ENCODE peak calls at places on chromosomes 4 and X, in four cellular contexts. C is adipocyte, E is heart left ventricle, I is HCT116. T is an unnamed sample.

GRCh38 chr4:183602444-183603102 is 56.4 kb downstream of the RWDD4 start:
- DNase-seq in C (peak; percentile 64), E (no peak), I (no peak), T (no peak)

GRCh38 chr4:3316146-3316545 is 23.3 kb downstream of the RGS12 start:
- DNase-seq in I (no peak), E (peak; percentile 5), C (no peak), T (no peak)

GRCh38 chr4:180721356-180721755 is 1521.8 kb upstream of the TENM3 start:
- DNase-seq in I (no peak), E (no peak), C (no peak), T (no peak)

GRCh38 chr4:169037491-169037890 is 27.4 kb upstream of the CBR4 start:
- DNase-seq in E (no peak), I (no peak), C (no peak), T (no peak)

GRCh38 chr4:75745192-75745591 is 20.8 kb downstream of the USO1 start:
- DNase-seq in E (no peak), C (peak; percentile 68), I (no peak), T (no peak)

GRCh38 chr4:21507439-21507838 is 441.1 kb downstream of the KCNIP4 start:
- DNase-seq in I (no peak), C (peak; percentile 24), E (no peak), T (peak; percentile 3)

GRCh38 chr4:24999392-25000104 is 31.2 kb downstream of the LGI2 start:
- DNase-seq in I (no peak), C (no peak), E (no peak), T (no peak)

GRCh38 chrX:152733261-152733975 is at the start of the genes CSAG1 and MAGEA12:
- DNase-seq in E (no peak), I (no peak), C (no peak), T (no peak)

GRCh38 chr4:41281038-41281634 is 24.4 kb downstream of the UCHL1 start:
- DNase-seq in C (peak; percentile 92), I (peak; percentile 82), E (peak; percentile 35), T (peak; percentile 78)

GRCh38 chr4:138910201-138910913 is 105.2 kb upstream of the NOCT start:
- DNase-seq in E (no peak), I (no peak), C (no peak), T (no peak)

GRCh38 chr4:7299908-7300710 is 107.8 kb downstream of the SORCS2 start:
- DNase-seq in C (no peak), E (no peak), I (no peak), T (no peak)

GRCh38 chr4:136637071-136637777 is 895.1 kb downstream of the PCDH18 start:
- DNase-seq in E (no peak), I (peak; percentile 15), C (peak; percentile 24), T (peak; percentile 7)

GRCh38 chr4:2900701-2901100 is 57.1 kb downstream of the ADD1 start:
- DNase-seq in E (no peak), C (no peak), I (no peak), T (no peak)

GRCh38 chr4:105965183-105965800 is 70.0 kb downstream of the NPNT start:
- DNase-seq in I (no peak), C (no peak), E (no peak), T (no peak)

GRCh38 chrX:78643106-78643505 is 16.0 kb downstream of the RTL3 start:
- DNase-seq in E (no peak), I (no peak), C (no peak), T (no peak)

GRCh38 chrX:102858826-102859627 is 78.0 kb upstream of the RAB40AL start:
- DNase-seq in E (no peak), I (no peak), C (no peak), T (no peak)

GRCh38 chr4:144461906-144462305 is 184.1 kb upstream of the HHIP start:
- DNase-seq in E (no peak), C (no peak), I (no peak), T (no peak)

GRCh38 chrX:129833153-129834004 is 10.3 kb downstream of the ZDHHC9 start:
- DNase-seq in I (no peak), C (peak; percentile 60), E (no peak), T (no peak)

GRCh38 chr4:144709793-144710525 is 64.0 kb downstream of the HHIP start:
- DNase-seq in E (no peak), C (no peak), I (peak; percentile 81), T (peak; percentile 54)

GRCh38 chr4:128571747-128572146 is 237.8 kb upstream of the JADE1 start:
- DNase-seq in I (peak; percentile 13), E (peak; percentile 27), C (peak; percentile 90), T (peak; percentile 48)

GRCh38 chr4:41652971-41653370 is 95.6 kb downstream of the PHOX2B start:
- DNase-seq in E (no peak), C (no peak), I (no peak), T (no peak)

GRCh38 chrX:85004255-85004654 is 578 bp downstream of the APOOL start:
- DNase-seq in C (peak; percentile 30), I (no peak), E (no peak), T (peak; percentile 2)

GRCh38 chr4:99642725-99643489 is 14.7 kb downstream of the C4orf54 start:
- DNase-seq in E (peak; percentile 75), I (no peak), C (no peak), T (no peak)

GRCh38 chr4:74794341-74794801 is at the start of gene BTC:
- DNase-seq in I (peak; percentile 43), C (peak; percentile 54), E (peak; percentile 23), T (peak; percentile 78)

GRCh38 chr4:164700471-164700870 is 53.5 kb upstream of the SMIM31 start:
- DNase-seq in E (no peak), I (peak; percentile 56), C (no peak), T (no peak)

GRCh38 chr4:123419885-123420743 is 23.5 kb downstream of the SPRY1 start:
- DNase-seq in E (no peak), C (no peak), I (no peak), T (no peak)

GRCh38 chr4:4430492-4431195 is 43.7 kb downstream of the NSG1 start:
- DNase-seq in I (peak; percentile 39), C (peak; percentile 67), E (peak; percentile 6), T (peak; percentile 46)

GRCh38 chr4:138392751-138393308 is 150.7 kb upstream of the SLC7A11 start:
- DNase-seq in E (no peak), C (no peak), I (no peak), T (no peak)

GRCh38 chr4:5921074-5921473 is 28.2 kb upstream of the CRMP1 start:
- DNase-seq in E (no peak), C (no peak), I (no peak), T (no peak)

GRCh38 chrX:11890843-11891514 is 132.9 kb downstream of the MSL3 start:
- DNase-seq in I (no peak), E (peak; percentile 19), C (no peak), T (no peak)

GRCh38 chr4:88725143-88725542 is 27.5 kb upstream of the NAP1L5 start:
- DNase-seq in C (no peak), I (no peak), E (no peak), T (no peak)

GRCh38 chr4:972651-973424 is 531 bp downstream of the DGKQ start:
- DNase-seq in C (peak; percentile 64), E (peak; percentile 46), I (no peak), T (peak; percentile 7)

GRCh38 chrX:19332983-19333382 is 10.7 kb upstream of the PDHA1 start:
- DNase-seq in E (peak; percentile 45), C (peak; percentile 38), I (no peak), T (no peak)

GRCh38 chrX:119062750-119063374 is 9.9 kb upstream of the CT47C1 start:
- DNase-seq in C (no peak), E (no peak), I (no peak), T (no peak)

GRCh38 chr4:88619973-88620372 is 27.7 kb downstream of the HERC3 start:
- DNase-seq in I (no peak), C (no peak), E (no peak), T (no peak)

GRCh38 chr4:1092026-1092982 is 21.1 kb downstream of the RNF212 start:
- DNase-seq in E (no peak), I (no peak), C (no peak), T (no peak)

GRCh38 chr4:42401171-42401570 is 3.9 kb downstream of the SHISA3 start:
- DNase-seq in I (no peak), E (no peak), C (no peak), T (no peak)

T was measured in LoVo.